ENCODE peak calls at places on chromosome 6, in four cellular contexts. Z is H1, K is HepG2, L is GM12878. Y is an unnamed sample.

GRCh38 chr6:149286905-149287304 is 30.6 kb upstream of the TAB2 start:
- DNase-seq in K (no peak), Z (no peak), L (no peak), Y (no peak)

GRCh38 chr6:35725721-35726438 is 11.0 kb upstream of the ARMC12 start:
- DNase-seq in Z (no peak), K (peak), L (no peak), Y (no peak)

GRCh38 chr6:160439751-160440150 is 91.6 kb downstream of the SLC22A3 start:
- DNase-seq in K (no peak), Z (no peak), L (no peak), Y (no peak)

GRCh38 chr6:20892365-20892764 is 358.1 kb downstream of the CDKAL1 start:
- DNase-seq in L (no peak), Z (no peak), K (no peak), Y (no peak)

GRCh38 chr6:166169549-166170421 is 2.1 kb upstream of the TBXT start:
- DNase-seq in L (no peak), K (no peak), Z (no peak), Y (no peak)

GRCh38 chr6:116111552-116112528 is 11.2 kb downstream of the NT5DC1 start:
- DNase-seq in K (peak), L (no peak), Z (peak), Y (peak)

GRCh38 chr6:11161031-11161966 is 49.8 kb upstream of the ERVFRD-1 start:
- DNase-seq in K (peak), L (no peak), Z (no peak), Y (no peak)

GRCh38 chr6:127879685-127880084 is 21.2 kb downstream of the THEMIS start:
- DNase-seq in L (no peak), Z (peak), K (no peak), Y (no peak)

GRCh38 chr6:118284736-118285360 is 263.2 kb upstream of the PLN start:
- DNase-seq in Z (no peak), L (no peak), K (no peak), Y (no peak)

GRCh38 chr6:152720964-152721363 is 23.3 kb downstream of the MYCT1 start:
- DNase-seq in K (no peak), L (no peak), Z (no peak), Y (no peak)

GRCh38 chr6:157328108-157328692 is 4.9 kb upstream of the TMEM242 start:
- DNase-seq in Z (no peak), K (no peak), L (no peak), Y (no peak)

GRCh38 chr6:111565316-111566221 is 40.1 kb downstream of the TRAF3IP2 start:
- DNase-seq in K (peak), L (no peak), Z (no peak), Y (peak)

GRCh38 chr6:145092554-145092953 is 642.8 kb downstream of the EPM2A start:
- DNase-seq in K (no peak), Z (no peak), L (no peak), Y (no peak)

GRCh38 chr6:105488521-105489212 is 85.8 kb upstream of the PREP start:
- DNase-seq in K (no peak), L (no peak), Z (no peak), Y (no peak)

GRCh38 chr6:624979-625378 is 31.9 kb downstream of the HUS1B start:
- DNase-seq in L (peak), Z (no peak), K (no peak), Y (no peak)

GRCh38 chr6:7047966-7048365 is 59.8 kb upstream of the RREB1 start:
- DNase-seq in Z (no peak), L (no peak), K (no peak), Y (peak)

GRCh38 chr6:26220353-26220970 is 133.2 kb downstream of the HFE start:
- DNase-seq in L (no peak), Z (no peak), K (no peak), Y (no peak)

GRCh38 chr6:30844118-30844535 is 40.2 kb upstream of the DDR1 start:
- DNase-seq in K (peak), L (no peak), Z (no peak), Y (no peak)

GRCh38 chr6:154749341-154749740 is 16.1 kb downstream of the SCAF8 start:
- DNase-seq in K (no peak), Z (no peak), L (no peak), Y (no peak)

GRCh38 chr6:116349216-116349615 is 21.5 kb upstream of the DSE start:
- DNase-seq in Z (no peak), L (no peak), K (no peak), Y (no peak)

GRCh38 chr6:29705389-29706231 is 17.6 kb upstream of the HLA-F start:
- DNase-seq in L (no peak), K (peak), Z (peak), Y (peak)

GRCh38 chr6:150354754-150355571 is 13.8 kb upstream of the IYD start:
- DNase-seq in Z (no peak), L (no peak), K (no peak), Y (no peak)

GRCh38 chr6:153787341-153787606 is 251.8 kb upstream of the OPRM1 start:
- DNase-seq in Z (no peak), L (no peak), K (peak), Y (no peak)

GRCh38 chr6:12163149-12163548 is 127.0 kb upstream of the EDN1 start:
- DNase-seq in K (no peak), Z (no peak), L (no peak), Y (no peak)

GRCh38 chr6:134249759-134250602 is 67.9 kb downstream of the SGK1 start:
- DNase-seq in K (peak), Z (no peak), L (no peak), Y (peak)

GRCh38 chr6:56951049-56951816 is 3.7 kb upstream of the BEND6 start:
- DNase-seq in L (no peak), K (no peak), Z (no peak), Y (peak)

GRCh38 chr6:75296811-75297779 is 12.5 kb upstream of the TMEM30A start:
- DNase-seq in K (peak), L (no peak), Z (no peak), Y (peak)

GRCh38 chr6:117783280-117783679 is 108.0 kb downstream of the NUS1 start:
- DNase-seq in Z (no peak), L (no peak), K (no peak), Y (no peak)

GRCh38 chr6:30112402-30113376 is at the start of gene TRIM31:
- DNase-seq in Z (no peak), L (peak), K (peak), Y (no peak)

GRCh38 chr6:147005499-147005898 is 198.7 kb upstream of the STXBP5 start:
- DNase-seq in L (no peak), Z (no peak), K (no peak), Y (peak)

GRCh38 chr6:32164295-32164694 is at the start of gene EGFL8:
- DNase-seq in K (no peak), L (no peak), Z (no peak), Y (no peak)

GRCh38 chr6:38776515-38776914 is 61.4 kb downstream of the DNAH8 start:
- DNase-seq in K (no peak), Z (no peak), L (no peak), Y (no peak)

GRCh38 chr6:38775870-38776269 is 60.8 kb downstream of the DNAH8 start:
- DNase-seq in L (no peak), Z (no peak), K (no peak), Y (no peak)

GRCh38 chr6:38783436-38784228 is 68.5 kb downstream of the DNAH8 start:
- DNase-seq in K (no peak), Z (no peak), L (no peak), Y (no peak)

GRCh38 chr6:38782616-38783015 is 67.5 kb downstream of the DNAH8 start:
- DNase-seq in L (no peak), Z (no peak), K (no peak), Y (no peak)

DNA sequence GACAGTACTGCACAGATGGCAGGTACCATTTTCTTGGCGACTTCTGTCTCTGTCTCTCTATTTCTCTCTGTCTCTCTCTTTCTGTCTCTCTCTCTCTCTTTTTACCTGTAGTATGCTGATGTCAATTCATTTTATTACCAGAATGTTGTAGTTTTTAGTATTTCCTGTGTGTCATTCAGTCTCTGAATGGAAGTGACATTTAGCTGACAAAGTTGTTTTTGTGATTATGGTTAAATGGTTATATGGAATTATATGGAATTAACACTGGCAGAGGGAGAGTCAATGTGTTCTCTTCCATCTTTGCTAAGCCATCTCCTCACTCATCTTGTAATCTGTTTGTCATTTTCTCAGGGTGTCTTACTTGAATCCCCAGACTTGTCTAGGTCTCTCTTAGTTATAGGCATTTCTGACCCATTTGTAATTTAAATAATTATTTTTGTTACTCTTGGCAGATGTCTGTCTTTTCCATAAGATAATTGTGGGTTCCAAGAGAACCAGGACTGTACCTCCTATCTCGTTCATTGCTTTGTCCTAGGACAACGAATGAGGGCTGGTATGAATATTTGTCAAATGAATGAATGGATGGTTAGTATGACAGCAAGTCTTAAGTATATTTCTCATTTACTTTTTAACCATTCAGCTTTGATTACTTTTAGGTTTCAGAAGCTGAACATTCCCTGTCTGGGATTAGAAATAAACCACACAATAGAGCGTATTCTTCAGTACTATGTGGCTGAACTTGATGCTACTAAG is 64.4 kb downstream of the DNAH8 start:
- DNase-seq in Z (no peak), K (no peak), L (no peak), Y (no peak)
- TF ChIP-seq BRCA1 in Z (no peak), K (no peak), L (no peak), Y (no peak)

DNA sequence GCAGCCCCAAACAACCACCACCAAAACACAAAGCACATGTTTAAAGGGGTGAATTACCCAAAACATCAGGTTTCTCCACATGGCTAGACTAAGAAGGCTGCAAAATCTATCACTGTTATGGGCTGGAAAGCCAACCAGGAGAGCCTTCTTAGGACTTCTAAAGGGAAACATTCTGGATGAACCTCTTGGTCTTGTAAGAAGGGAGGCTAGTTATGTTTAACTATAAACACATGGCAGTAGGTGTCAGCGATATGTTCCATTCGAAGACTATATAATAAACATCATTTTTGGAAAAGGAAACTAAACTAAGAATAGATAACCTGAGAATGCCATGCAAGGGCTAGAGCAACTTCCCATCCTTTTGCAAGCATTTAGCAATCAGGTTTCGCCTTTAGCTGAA is 141.5 kb downstream of the BACH2 start:
- DNase-seq in K (no peak), L (no peak), Z (no peak), Y (no peak)
- TF ChIP-seq BRCA1 in K (no peak), L (no peak), Z (no peak), Y (no peak)

GRCh38 chr6:41454189-41454789 is 91.9 kb upstream of the FOXP4 start:
- DNase-seq in Z (no peak), K (no peak), L (no peak), Y (no peak)

GRCh38 chr6:41459738-41460137 is 86.4 kb upstream of the FOXP4 start:
- DNase-seq in K (peak), L (no peak), Z (no peak), Y (no peak)

GRCh38 chr6:41455818-41456217 is 90.4 kb upstream of the FOXP4 start:
- DNase-seq in K (no peak), L (no peak), Z (no peak), Y (no peak)

GRCh38 chr6:41455410-41455809 is 90.8 kb upstream of the FOXP4 start:
- DNase-seq in Z (no peak), L (no peak), K (no peak), Y (no peak)

GRCh38 chr6:41457303-41457670 is 88.9 kb upstream of the FOXP4 start:
- DNase-seq in L (no peak), K (no peak), Z (no peak), Y (no peak)
- TF ChIP-seq BRCA1 in L (no peak), K (no peak), Z (no peak), Y (no peak)

GRCh38 chr6:129672883-129673631 is 36.9 kb downstream of the ARHGAP18 start:
- DNase-seq in L (peak), Z (no peak), K (peak), Y (no peak)
- TF ChIP-seq BRCA1 in L (no peak), Z (no peak), K (no peak), Y (no peak)

GRCh38 chr6:18025591-18025990 is 38.2 kb upstream of the KIF13A start:
- DNase-seq in K (no peak), Z (no peak), L (no peak), Y (no peak)
- TF ChIP-seq BRCA1 in K (no peak), Z (no peak), L (no peak), Y (no peak)

GRCh38 chr6:107667790-107668189 is 156.3 kb downstream of the SCML4 start:
- DNase-seq in K (no peak), Z (no peak), L (no peak), Y (no peak)
- TF ChIP-seq BRCA1 in K (no peak), Z (no peak), L (no peak), Y (no peak)

GRCh38 chr6:25053875-25054371 is 118.2 kb upstream of the RIPOR2 start:
- DNase-seq in K (no peak), Z (no peak), L (no peak), Y (no peak)

GRCh38 chr6:25052181-25052580 is 116.4 kb upstream of the RIPOR2 start:
- DNase-seq in L (no peak), K (no peak), Z (no peak), Y (no peak)

GRCh38 chr6:25057121-25057520 is 121.4 kb upstream of the RIPOR2 start:
- DNase-seq in Z (no peak), L (no peak), K (no peak), Y (no peak)

GRCh38 chr6:25056130-25056529 is 120.4 kb upstream of the RIPOR2 start:
- DNase-seq in K (no peak), Z (no peak), L (no peak), Y (no peak)

DNA sequence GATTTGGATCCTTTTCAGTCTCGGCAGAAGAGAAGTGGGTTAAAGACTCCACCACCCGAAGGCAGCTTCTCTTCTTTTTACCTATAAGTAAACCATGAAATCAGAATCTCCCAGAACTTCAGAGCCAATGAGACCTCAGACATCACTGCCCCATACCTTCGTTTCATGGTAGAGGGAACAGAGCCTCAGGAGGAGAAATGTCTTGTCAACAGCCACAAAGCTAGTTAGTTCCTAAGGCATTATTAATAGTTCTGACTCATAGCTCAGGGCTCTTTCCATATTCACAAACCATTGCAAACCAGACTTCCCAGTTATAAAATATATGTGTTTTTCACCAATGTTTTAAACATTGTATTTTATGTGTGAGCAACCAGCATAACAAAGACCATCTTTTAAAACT is 118.7 kb upstream of the RIPOR2 start:
- DNase-seq in K (no peak), Z (no peak), L (no peak), Y (no peak)
- TF ChIP-seq BRCA1 in K (no peak), Z (no peak), L (no peak), Y (no peak)

DNA sequence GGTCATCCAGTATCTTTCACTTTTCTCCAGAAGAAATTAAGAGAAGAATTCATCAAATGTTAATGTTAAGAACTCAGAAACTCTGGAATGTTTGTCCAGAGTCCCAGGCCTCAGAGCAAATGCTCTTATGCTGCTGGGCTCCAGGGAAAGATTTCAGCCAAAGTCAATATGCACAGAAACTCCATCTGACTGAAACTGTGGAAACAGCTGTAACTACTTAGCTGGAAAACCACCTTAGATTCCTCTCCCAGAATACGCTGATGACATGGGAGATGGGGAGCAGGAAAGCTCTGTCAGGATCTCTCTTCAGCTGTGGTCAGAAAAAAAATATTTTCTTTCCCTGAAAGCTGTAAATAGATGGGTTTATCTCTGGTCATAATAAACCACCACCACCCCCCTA is 559.6 kb downstream of the RFPL4B start:
- DNase-seq in Z (no peak), K (peak), L (no peak), Y (no peak)
- TF ChIP-seq BRCA1 in Z (no peak), K (no peak), L (no peak), Y (no peak)

GRCh38 chr6:132712366-132712765 is 1.5 kb downstream of the VNN1 start:
- DNase-seq in K (no peak), L (no peak), Z (no peak), Y (no peak)
- TF ChIP-seq BRCA1 in K (no peak), L (no peak), Z (no peak), Y (no peak)

GRCh38 chr6:120357447-120357846 is 976.8 kb downstream of the TBC1D32 start:
- DNase-seq in K (no peak), Z (no peak), L (no peak), Y (no peak)

DNA sequence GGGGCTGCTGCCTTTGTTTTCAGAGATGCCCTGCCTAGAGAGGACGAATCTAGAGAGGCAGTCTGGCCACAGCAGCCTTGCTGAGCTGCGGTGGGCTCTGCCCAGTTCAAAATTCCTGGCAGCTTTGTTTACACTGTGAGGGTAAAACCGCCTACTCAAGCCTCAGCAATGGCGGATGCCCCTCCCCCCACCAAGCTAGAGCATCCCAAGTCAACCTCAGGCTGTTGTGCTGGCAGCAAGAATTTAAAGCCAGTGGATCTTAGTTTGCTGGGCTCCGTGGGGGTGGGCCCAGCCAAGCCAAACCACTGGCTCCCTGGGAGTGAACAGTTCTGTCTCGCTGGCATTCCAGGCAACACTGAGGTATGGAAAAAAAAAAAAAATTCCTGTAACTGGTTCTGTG is 970.9 kb downstream of the TBC1D32 start:
- DNase-seq in L (no peak), Z (peak), K (no peak), Y (no peak)
- TF ChIP-seq BRCA1 in L (no peak), Z (no peak), K (no peak), Y (no peak)

Y was measured in K562.